ENCODE peak calls at places on chromosomes 11 and 22, in eight cellular contexts. One of them, this sample, is unnamed.

GRCh38 chr11:9210224-9210921 is 54.8 kb downstream of the DENND5A start:
- DNase-seq in kidney: no peak
- DNase-seq in progenitor cell of endocrine pancreas: no peak
- DNase-seq in stimulated activated CD4-positive, alpha-beta T cell treated with anti-CD3 and anti-CD28 coated beads, Interleukin-1b, Interleukin-23, amount 100 ng/mL, for 1 hour: no peak
- DNase-seq in GM20000: no peak
- DNase-seq in thoracic aorta: no peak
- DNase-seq in NCI-H460: no peak
- DNase-seq in ACHN: no peak
- DNase-seq in this sample: no peak

GRCh38 chr11:75558939-75559843 is 2.9 kb upstream of the SERPINH1 start:
- DNase-seq in kidney: no peak
- DNase-seq in progenitor cell of endocrine pancreas: no peak
- DNase-seq in stimulated activated CD4-positive, alpha-beta T cell treated with anti-CD3 and anti-CD28 coated beads, Interleukin-1b, Interleukin-23, amount 100 ng/mL, for 1 hour: no peak
- DNase-seq in GM20000: no peak
- DNase-seq in thoracic aorta: no peak
- DNase-seq in NCI-H460: no peak
- DNase-seq in ACHN: peak; percentile 46
- DNase-seq in this sample: no peak

GRCh38 chr11:13923716-13924650 is 38.5 kb upstream of the SPON1 start:
- DNase-seq in kidney: no peak
- DNase-seq in progenitor cell of endocrine pancreas: no peak
- DNase-seq in stimulated activated CD4-positive, alpha-beta T cell treated with anti-CD3 and anti-CD28 coated beads, Interleukin-1b, Interleukin-23, amount 100 ng/mL, for 1 hour: no peak
- DNase-seq in GM20000: peak; percentile 9
- DNase-seq in thoracic aorta: no peak
- DNase-seq in NCI-H460: no peak
- DNase-seq in ACHN: peak; percentile 27
- DNase-seq in this sample: no peak

GRCh38 chr11:126229782-126230540 is 18.4 kb downstream of the FAM118B start:
- DNase-seq in kidney: no peak
- DNase-seq in progenitor cell of endocrine pancreas: no peak
- DNase-seq in stimulated activated CD4-positive, alpha-beta T cell treated with anti-CD3 and anti-CD28 coated beads, Interleukin-1b, Interleukin-23, amount 100 ng/mL, for 1 hour: no peak
- DNase-seq in GM20000: no peak
- DNase-seq in thoracic aorta: no peak
- DNase-seq in NCI-H460: no peak
- DNase-seq in ACHN: no peak
- DNase-seq in this sample: no peak

GRCh38 chr11:73982595-73982989 is at the start of gene UCP2:
- DNase-seq in kidney: peak; percentile 95
- DNase-seq in progenitor cell of endocrine pancreas: peak; percentile 64
- DNase-seq in stimulated activated CD4-positive, alpha-beta T cell treated with anti-CD3 and anti-CD28 coated beads, Interleukin-1b, Interleukin-23, amount 100 ng/mL, for 1 hour: peak; percentile 76
- DNase-seq in GM20000: peak; percentile 87
- DNase-seq in thoracic aorta: peak; percentile 26
- DNase-seq in NCI-H460: peak; percentile 44
- DNase-seq in ACHN: peak; percentile 68
- DNase-seq in this sample: peak; percentile 90

GRCh38 chr11:65586676-65587075 is 8.9 kb downstream of the KCNK7 start:
- DNase-seq in kidney: no peak
- DNase-seq in progenitor cell of endocrine pancreas: no peak
- DNase-seq in stimulated activated CD4-positive, alpha-beta T cell treated with anti-CD3 and anti-CD28 coated beads, Interleukin-1b, Interleukin-23, amount 100 ng/mL, for 1 hour: no peak
- DNase-seq in GM20000: no peak
- DNase-seq in thoracic aorta: no peak
- DNase-seq in NCI-H460: no peak
- DNase-seq in ACHN: no peak
- DNase-seq in this sample: no peak

GRCh38 chr11:44766972-44767278 is 40.2 kb downstream of the TSPAN18 start:
- DNase-seq in kidney: no peak
- DNase-seq in progenitor cell of endocrine pancreas: no peak
- DNase-seq in stimulated activated CD4-positive, alpha-beta T cell treated with anti-CD3 and anti-CD28 coated beads, Interleukin-1b, Interleukin-23, amount 100 ng/mL, for 1 hour: no peak
- DNase-seq in GM20000: no peak
- DNase-seq in thoracic aorta: no peak
- DNase-seq in NCI-H460: no peak
- DNase-seq in ACHN: no peak
- DNase-seq in this sample: no peak

GRCh38 chr11:68412593-68413475 is 47.7 kb upstream of the PPP6R3 start:
- DNase-seq in kidney: no peak
- DNase-seq in progenitor cell of endocrine pancreas: no peak
- DNase-seq in stimulated activated CD4-positive, alpha-beta T cell treated with anti-CD3 and anti-CD28 coated beads, Interleukin-1b, Interleukin-23, amount 100 ng/mL, for 1 hour: no peak
- DNase-seq in GM20000: peak; percentile 56
- DNase-seq in thoracic aorta: no peak
- DNase-seq in NCI-H460: no peak
- DNase-seq in ACHN: no peak
- DNase-seq in this sample: no peak

GRCh38 chr22:41411021-41411851 is 29.5 kb downstream of the TEF start:
- DNase-seq in kidney: no peak
- DNase-seq in progenitor cell of endocrine pancreas: no peak
- DNase-seq in stimulated activated CD4-positive, alpha-beta T cell treated with anti-CD3 and anti-CD28 coated beads, Interleukin-1b, Interleukin-23, amount 100 ng/mL, for 1 hour: no peak
- DNase-seq in GM20000: no peak
- DNase-seq in thoracic aorta: peak; percentile 38
- DNase-seq in NCI-H460: no peak
- DNase-seq in ACHN: no peak
- DNase-seq in this sample: no peak

GRCh38 chr22:25054943-25055511 is 102.5 kb downstream of the KIAA1671 start:
- DNase-seq in kidney: no peak
- DNase-seq in progenitor cell of endocrine pancreas: no peak
- DNase-seq in stimulated activated CD4-positive, alpha-beta T cell treated with anti-CD3 and anti-CD28 coated beads, Interleukin-1b, Interleukin-23, amount 100 ng/mL, for 1 hour: no peak
- DNase-seq in GM20000: no peak
- DNase-seq in thoracic aorta: no peak
- DNase-seq in NCI-H460: no peak
- DNase-seq in ACHN: no peak
- DNase-seq in this sample: no peak

GRCh38 chr11:91173701-91174100 is 950.9 kb upstream of the CHORDC1 start:
- DNase-seq in kidney: no peak
- DNase-seq in progenitor cell of endocrine pancreas: no peak
- DNase-seq in stimulated activated CD4-positive, alpha-beta T cell treated with anti-CD3 and anti-CD28 coated beads, Interleukin-1b, Interleukin-23, amount 100 ng/mL, for 1 hour: no peak
- DNase-seq in GM20000: no peak
- DNase-seq in thoracic aorta: no peak
- DNase-seq in NCI-H460: no peak
- DNase-seq in ACHN: no peak
- DNase-seq in this sample: no peak

GRCh38 chr11:1026163-1026450 is 10.4 kb downstream of the MUC6 start:
- DNase-seq in kidney: no peak
- DNase-seq in progenitor cell of endocrine pancreas: no peak
- DNase-seq in stimulated activated CD4-positive, alpha-beta T cell treated with anti-CD3 and anti-CD28 coated beads, Interleukin-1b, Interleukin-23, amount 100 ng/mL, for 1 hour: no peak
- DNase-seq in GM20000: no peak
- DNase-seq in thoracic aorta: no peak
- DNase-seq in NCI-H460: no peak
- DNase-seq in ACHN: no peak
- DNase-seq in this sample: no peak

GRCh38 chr11:82046778-82047177 is 686.9 kb downstream of the FAM181B start:
- DNase-seq in kidney: no peak
- DNase-seq in progenitor cell of endocrine pancreas: no peak
- DNase-seq in stimulated activated CD4-positive, alpha-beta T cell treated with anti-CD3 and anti-CD28 coated beads, Interleukin-1b, Interleukin-23, amount 100 ng/mL, for 1 hour: no peak
- DNase-seq in GM20000: no peak
- DNase-seq in thoracic aorta: no peak
- DNase-seq in NCI-H460: no peak
- DNase-seq in ACHN: no peak
- DNase-seq in this sample: no peak

GRCh38 chr11:75356613-75357012 is 5.2 kb upstream of the ARRB1 start:
- DNase-seq in kidney: no peak
- DNase-seq in progenitor cell of endocrine pancreas: no peak
- DNase-seq in stimulated activated CD4-positive, alpha-beta T cell treated with anti-CD3 and anti-CD28 coated beads, Interleukin-1b, Interleukin-23, amount 100 ng/mL, for 1 hour: no peak
- DNase-seq in GM20000: no peak
- DNase-seq in thoracic aorta: no peak
- DNase-seq in NCI-H460: no peak
- DNase-seq in ACHN: no peak
- DNase-seq in this sample: no peak

GRCh38 chr22:37569921-37570660 is 9.8 kb downstream of the LGALS2 start:
- DNase-seq in kidney: no peak
- DNase-seq in progenitor cell of endocrine pancreas: no peak
- DNase-seq in stimulated activated CD4-positive, alpha-beta T cell treated with anti-CD3 and anti-CD28 coated beads, Interleukin-1b, Interleukin-23, amount 100 ng/mL, for 1 hour: no peak
- DNase-seq in GM20000: no peak
- DNase-seq in thoracic aorta: no peak
- DNase-seq in NCI-H460: no peak
- DNase-seq in ACHN: no peak
- DNase-seq in this sample: no peak

GRCh38 chr11:117200813-117201515 is 1.8 kb downstream of the TAGLN start:
- DNase-seq in kidney: no peak
- DNase-seq in progenitor cell of endocrine pancreas: no peak
- DNase-seq in stimulated activated CD4-positive, alpha-beta T cell treated with anti-CD3 and anti-CD28 coated beads, Interleukin-1b, Interleukin-23, amount 100 ng/mL, for 1 hour: no peak
- DNase-seq in GM20000: no peak
- DNase-seq in thoracic aorta: no peak
- DNase-seq in NCI-H460: no peak
- DNase-seq in ACHN: no peak
- DNase-seq in this sample: no peak

GRCh38 chr11:121914508-121914907 is 201.5 kb downstream of the BLID start:
- DNase-seq in kidney: no peak
- DNase-seq in progenitor cell of endocrine pancreas: no peak
- DNase-seq in stimulated activated CD4-positive, alpha-beta T cell treated with anti-CD3 and anti-CD28 coated beads, Interleukin-1b, Interleukin-23, amount 100 ng/mL, for 1 hour: no peak
- DNase-seq in GM20000: no peak
- DNase-seq in thoracic aorta: no peak
- DNase-seq in NCI-H460: no peak
- DNase-seq in ACHN: no peak
- DNase-seq in this sample: no peak

This sample was measured in B cell.